ENCODE peak calls at places on chromosome X, in four cellular contexts. K is anterior cingulate cortex; E is amniotic stem cell; U is stimulated activated CD8-positive, alpha-beta memory T cell treated with anti-CD3 and anti-CD28 coated beads, Interleukin-2, amount 100 ng/mL, for 1 hour. T is an unnamed sample.
A peak's percentile ranks its signal among the peaks of the same experiment; 100 is the strongest.

GRCh38 chrX:31130457-31131215 is 58.8 kb upstream of the FTHL17 start:
- DNase-seq in U (no peak), E (no peak), K (no peak), T (no peak)

GRCh38 chrX:76126851-76127250 is 46.0 kb upstream of the PBDC1 start:
- DNase-seq in E (no peak), U (no peak), K (no peak), T (no peak)

GRCh38 chrX:150757371-150757770 is 64.2 kb downstream of the MTMR1 start:
- DNase-seq in U (no peak), K (no peak), E (no peak), T (no peak)

GRCh38 chrX:153946910-153947769 is 2.7 kb upstream of the RENBP start:
- DNase-seq in K (peak; percentile 50), U (peak; percentile 50), E (peak; percentile 3), T (peak; percentile 64)

GRCh38 chrX:100407784-100408642 is 2.1 kb downstream of the PCDH19 start:
- DNase-seq in E (no peak), U (no peak), K (no peak), T (no peak)

GRCh38 chrX:63349307-63349706 is 1.8 kb downstream of the SPIN4 start:
- DNase-seq in U (no peak), E (no peak), K (no peak), T (no peak)

GRCh38 chrX:81354954-81355353 is 153.1 kb downstream of the SH3BGRL start:
- DNase-seq in U (no peak), K (no peak), E (no peak), T (no peak)

GRCh38 chrX:18828832-18829404 is 121.5 kb downstream of the PPEF1 start:
- DNase-seq in E (no peak), U (no peak), K (no peak), T (no peak)

T was measured in DMS 273 treated with DMSO at 0.1 percent for 48 hours.